ENCODE peak calls at places on chromosomes 1 and 21, in ten cellular contexts. Y is progenitor cell of endocrine pancreas; A is NCI-H446 treated with DMSO at 0.1 percent for 48 hours; N is stimulated activated CD8-positive, alpha-beta memory T cell treated with anti-CD3 and anti-CD28 coated beads, Interleukin-15, amount 100 ng/mL, for 4 hours; U is anterior cingulate cortex; Z is endodermal cell; J is AG04449; C is left ventricle myocardium inferior; W is mesothelial cell of epicardium; P is ELF-1. F is an unnamed sample.

GRCh38 chr1:192807968-192808587 is 761 bp upstream of the RGS2 start:
- DNase-seq in J (no peak), P (no peak), U (no peak), Z (no peak), W (no peak), A (no peak), N (no peak), Y (no peak), C (no peak), F (no peak)

GRCh38 chr1:10324627-10325026 is 74.2 kb upstream of the PGD start:
- DNase-seq in N (no peak), U (no peak), Z (no peak), W (no peak), P (no peak), Y (no peak), J (no peak), C (no peak), A (no peak), F (no peak)

GRCh38 chr1:171438441-171438840 is 46.9 kb upstream of the PRRC2C start:
- DNase-seq in Z (no peak), U (no peak), J (peak), A (peak), P (no peak), C (peak), N (no peak), W (no peak), Y (no peak), F (no peak)

GRCh38 chr1:87334351-87335174 is 5.9 kb downstream of the LMO4 start:
- DNase-seq in N (no peak), U (peak), A (no peak), Y (peak), C (no peak), Z (peak), P (peak), J (no peak), W (no peak), F (no peak)

GRCh38 chr1:157878059-157878458 is 36.5 kb upstream of the CD5L start:
- DNase-seq in Y (no peak), U (no peak), Z (no peak), W (no peak), C (no peak), N (no peak), J (no peak), P (peak), A (peak), F (no peak)

GRCh38 chr1:56948403-56949023 is 17.3 kb downstream of the C8B start:
- DNase-seq in C (no peak), U (no peak), Y (no peak), N (no peak), Z (no peak), J (no peak), A (no peak), P (no peak), W (no peak), F (no peak)

GRCh38 chr21:44051462-44051941 is 39.4 kb downstream of the TRAPPC10 start:
- DNase-seq in U (peak), Z (no peak), N (no peak), P (no peak), A (no peak), W (no peak), Y (no peak), C (peak), J (no peak), F (no peak)

GRCh38 chr1:18611311-18611710 is 19.3 kb upstream of the PAX7 start:
- DNase-seq in A (no peak), J (no peak), W (no peak), P (no peak), N (no peak), Y (no peak), C (no peak), Z (no peak), U (no peak), F (no peak)

GRCh38 chr1:246281639-246282038 is 225.4 kb downstream of the SMYD3 start:
- DNase-seq in Z (no peak), C (no peak), J (no peak), Y (no peak), W (no peak), N (no peak), P (no peak), A (no peak), U (no peak), F (no peak)

GRCh38 chr1:35340519-35340918 is 72.0 kb downstream of the ZMYM4 start:
- DNase-seq in W (no peak), J (no peak), Y (no peak), N (no peak), P (no peak), C (no peak), Z (no peak), A (no peak), U (no peak), F (no peak)

GRCh38 chr21:44969965-44970755 is 30.3 kb downstream of the SLX9 start:
- DNase-seq in Y (no peak), P (peak), C (no peak), J (no peak), N (no peak), A (no peak), U (no peak), Z (no peak), W (no peak), F (no peak)

GRCh38 chr1:6688001-6688400 is 13.6 kb downstream of the DNAJC11 start:
- DNase-seq in Z (no peak), W (no peak), Y (no peak), P (no peak), A (no peak), N (no peak), C (no peak), U (no peak), J (no peak), F (no peak)

GRCh38 chr1:201147396-201148015 is 6.8 kb downstream of the TMEM9 start:
- DNase-seq in P (no peak), Z (no peak), W (no peak), N (no peak), J (no peak), A (no peak), Y (no peak), U (no peak), C (no peak), F (no peak)

GRCh38 chr21:33251119-33251518 is 15.0 kb upstream of the IL10RB start:
- DNase-seq in J (no peak), Z (no peak), C (no peak), P (no peak), Y (no peak), A (no peak), N (no peak), W (no peak), U (no peak), F (no peak)

GRCh38 chr1:31707711-31708110 is 3.9 kb upstream of the COL16A1 start:
- DNase-seq in C (no peak), U (no peak), W (no peak), Z (peak), J (no peak), P (no peak), Y (no peak), A (no peak), N (no peak), F (no peak)

GRCh38 chr1:53093778-53094532 is 31.9 kb downstream of the PODN start:
- DNase-seq in A (no peak), J (no peak), Y (no peak), C (no peak), P (no peak), N (no peak), W (no peak), U (no peak), Z (no peak), F (no peak)

GRCh38 chr1:202270871-202271326 is 70.8 kb downstream of the UBE2T start:
- DNase-seq in U (no peak), C (no peak), Z (peak), W (no peak), P (no peak), J (no peak), A (peak), Y (no peak), N (no peak), F (no peak)

GRCh38 chr1:14255711-14256110 is 342.8 kb upstream of the KAZN start:
- DNase-seq in Y (no peak), P (no peak), U (no peak), N (no peak), C (no peak), A (no peak), W (no peak), Z (no peak), J (no peak), F (no peak)

GRCh38 chr1:232613752-232614381 is 16.1 kb downstream of the SIPA1L2 start:
- DNase-seq in P (no peak), C (no peak), W (no peak), N (no peak), A (no peak), Y (no peak), U (no peak), Z (no peak), J (peak), F (no peak)

GRCh38 chr1:54465351-54465811 is 59.2 kb upstream of the SSBP3 start:
- DNase-seq in C (no peak), Y (no peak), J (no peak), W (no peak), A (no peak), N (no peak), Z (no peak), U (no peak), P (no peak), F (no peak)

GRCh38 chr1:198291036-198291435 is 134.2 kb downstream of the NEK7 start:
- DNase-seq in N (no peak), A (no peak), P (peak), Y (no peak), C (no peak), W (no peak), J (no peak), Z (peak), U (no peak), F (no peak)

GRCh38 chr1:24931481-24932221 is 1.6 kb upstream of the RUNX3 start:
- DNase-seq in Y (no peak), A (no peak), N (no peak), Z (peak), C (no peak), J (no peak), W (no peak), P (peak), U (no peak), F (no peak)